ENCODE peak calls at places on chromosomes 4 and X, in four cellular contexts. One of them, this sample, is unnamed.

GRCh38 chrX:13752646-13753045 is 18.1 kb downstream of the OFD1 start:
- ATAC-seq in K562: no peak
- ATAC-seq in A549: no peak
- ATAC-seq in upper lobe of left lung: no peak
- ATAC-seq in this sample: no peak

GRCh38 chrX:153226344-153227190 is 47.5 kb downstream of the MAGEA1 start:
- ATAC-seq in K562: peak
- ATAC-seq in A549: peak
- ATAC-seq in upper lobe of left lung: peak
- ATAC-seq in this sample: peak

GRCh38 chrX:129404670-129405008 is 118.7 kb downstream of the SMARCA1 start:
- ATAC-seq in upper lobe of left lung: no peak
- ATAC-seq in K562: no peak
- ATAC-seq in A549: no peak
- ATAC-seq in this sample: no peak

GRCh38 chr4:38940476-38940875 is 72.9 kb downstream of the FAM114A1 start:
- ATAC-seq in A549: no peak
- ATAC-seq in K562: no peak
- ATAC-seq in upper lobe of left lung: no peak
- ATAC-seq in this sample: no peak

GRCh38 chr4:27666943-27667342 is 806.3 kb downstream of the STIM2 start:
- ATAC-seq in A549: no peak
- ATAC-seq in upper lobe of left lung: no peak
- ATAC-seq in K562: no peak
- ATAC-seq in this sample: no peak

GRCh38 chrX:110103344-110103743 is 100.4 kb downstream of the TMEM164 start:
- ATAC-seq in K562: no peak
- ATAC-seq in upper lobe of left lung: no peak
- ATAC-seq in A549: no peak
- ATAC-seq in this sample: no peak

GRCh38 chr4:140943887-140944515 is 187.8 kb upstream of the TBC1D9 start:
- ATAC-seq in A549: no peak
- ATAC-seq in upper lobe of left lung: no peak
- ATAC-seq in K562: no peak
- ATAC-seq in this sample: no peak

GRCh38 chr4:148311493-148311892 is 130.7 kb downstream of the NR3C2 start:
- ATAC-seq in A549: no peak
- ATAC-seq in upper lobe of left lung: no peak
- ATAC-seq in K562: no peak
- ATAC-seq in this sample: no peak

GRCh38 chr4:88315460-88316017 is 31.2 kb upstream of the PPM1K start:
- ATAC-seq in K562: no peak
- ATAC-seq in upper lobe of left lung: no peak
- ATAC-seq in A549: no peak
- ATAC-seq in this sample: no peak

GRCh38 chr4:160127211-160127610 is 1024.3 kb downstream of the RAPGEF2 start:
- ATAC-seq in upper lobe of left lung: no peak
- ATAC-seq in A549: no peak
- ATAC-seq in K562: no peak
- ATAC-seq in this sample: no peak

GRCh38 chr4:102524691-102525090 is 23.5 kb downstream of the NFKB1 start:
- ATAC-seq in upper lobe of left lung: peak
- ATAC-seq in A549: no peak
- ATAC-seq in K562: peak
- ATAC-seq in this sample: no peak

GRCh38 chr4:121764702-121765367 is at the start of gene SMIM43:
- ATAC-seq in K562: no peak
- ATAC-seq in A549: peak
- ATAC-seq in upper lobe of left lung: peak
- ATAC-seq in this sample: no peak

GRCh38 chrX:109578916-109579315 is 42.3 kb downstream of the NXT2 start:
- ATAC-seq in K562: no peak
- ATAC-seq in A549: no peak
- ATAC-seq in upper lobe of left lung: no peak
- ATAC-seq in this sample: no peak

GRCh38 chrX:68710870-68711576 is 63.6 kb downstream of the STARD8 start:
- ATAC-seq in A549: peak
- ATAC-seq in K562: peak
- ATAC-seq in upper lobe of left lung: peak
- ATAC-seq in this sample: peak

GRCh38 chr4:40702137-40702799 is 47.5 kb upstream of the NSUN7 start:
- ATAC-seq in K562: no peak
- ATAC-seq in A549: no peak
- ATAC-seq in upper lobe of left lung: no peak
- ATAC-seq in this sample: no peak

GRCh38 chrX:135432453-135432852 is 10.7 kb downstream of the SMIM10L2A start:
- ATAC-seq in upper lobe of left lung: no peak
- ATAC-seq in A549: no peak
- ATAC-seq in K562: no peak
- ATAC-seq in this sample: no peak

GRCh38 chr4:88908003-88908402 is 149.0 kb downstream of the FAM13A start:
- ATAC-seq in upper lobe of left lung: no peak
- ATAC-seq in K562: no peak
- ATAC-seq in A549: no peak
- ATAC-seq in this sample: peak

GRCh38 chr4:153850525-153851280 is 61.8 kb upstream of the SFRP2 start:
- ATAC-seq in A549: no peak
- ATAC-seq in upper lobe of left lung: no peak
- ATAC-seq in K562: no peak
- ATAC-seq in this sample: no peak

GRCh38 chrX:35340451-35340850 is 397.9 kb downstream of the FAM47B start:
- ATAC-seq in A549: no peak
- ATAC-seq in K562: no peak
- ATAC-seq in upper lobe of left lung: no peak
- ATAC-seq in this sample: no peak

GRCh38 chr4:2794707-2795557 is 2.0 kb downstream of the SH3BP2 start:
- ATAC-seq in upper lobe of left lung: peak
- ATAC-seq in A549: peak
- ATAC-seq in K562: peak
- ATAC-seq in this sample: no peak

GRCh38 chrX:7132335-7133035 is 15.0 kb upstream of the STS start:
- ATAC-seq in K562: peak
- ATAC-seq in A549: peak
- ATAC-seq in upper lobe of left lung: peak
- ATAC-seq in this sample: no peak

GRCh38 chrX:155997436-155997835 is at the start of gene IL9R:
- ATAC-seq in upper lobe of left lung: no peak
- ATAC-seq in A549: no peak
- ATAC-seq in K562: peak
- ATAC-seq in this sample: no peak

GRCh38 chr4:156762851-156763250 is 208.7 kb downstream of the PDGFC start:
- ATAC-seq in upper lobe of left lung: no peak
- ATAC-seq in A549: no peak
- ATAC-seq in K562: no peak
- ATAC-seq in this sample: no peak

GRCh38 chr4:109441858-109442480 is 8.4 kb downstream of the SEC24B start:
- ATAC-seq in upper lobe of left lung: no peak
- ATAC-seq in K562: no peak
- ATAC-seq in A549: no peak
- ATAC-seq in this sample: no peak

GRCh38 chr4:156710571-156711195 is 260.9 kb downstream of the PDGFC start:
- ATAC-seq in K562: no peak
- ATAC-seq in A549: no peak
- ATAC-seq in upper lobe of left lung: no peak
- ATAC-seq in this sample: no peak

GRCh38 chr4:152806492-152807125 is 26.9 kb downstream of the ARFIP1 start:
- ATAC-seq in A549: no peak
- ATAC-seq in K562: no peak
- ATAC-seq in upper lobe of left lung: no peak
- ATAC-seq in this sample: no peak

GRCh38 chr4:174215055-174215454 is 68.4 kb downstream of the FBXO8 start:
- ATAC-seq in K562: no peak
- ATAC-seq in A549: no peak
- ATAC-seq in upper lobe of left lung: no peak
- ATAC-seq in this sample: no peak

GRCh38 chr4:113397114-113397701 is 347.8 kb downstream of the ANK2 start:
- ATAC-seq in A549: no peak
- ATAC-seq in upper lobe of left lung: peak
- ATAC-seq in K562: no peak
- ATAC-seq in this sample: peak

GRCh38 chrX:48522291-48522690 is 683 bp downstream of the EBP start:
- ATAC-seq in upper lobe of left lung: no peak
- ATAC-seq in K562: no peak
- ATAC-seq in A549: no peak
- ATAC-seq in this sample: no peak

GRCh38 chr4:124641715-124642380 is 70.7 kb downstream of the ANKRD50 start:
- ATAC-seq in K562: no peak
- ATAC-seq in upper lobe of left lung: peak
- ATAC-seq in A549: peak
- ATAC-seq in this sample: no peak

GRCh38 chrX:112799425-112799824 is 41.2 kb downstream of the AMOT start:
- ATAC-seq in A549: no peak
- ATAC-seq in upper lobe of left lung: no peak
- ATAC-seq in K562: no peak
- ATAC-seq in this sample: no peak

GRCh38 chrX:131762802-131763234 is 218.9 kb downstream of the OR13H1 start:
- ATAC-seq in A549: peak
- ATAC-seq in upper lobe of left lung: no peak
- ATAC-seq in K562: peak
- ATAC-seq in this sample: peak

GRCh38 chrX:357693-358471 is 28.8 kb downstream of the PPP2R3B start:
- ATAC-seq in A549: peak
- ATAC-seq in K562: no peak
- ATAC-seq in upper lobe of left lung: no peak
- ATAC-seq in this sample: no peak

GRCh38 chrX:8783100-8784098 is 17.8 kb downstream of the FAM9A start:
- ATAC-seq in upper lobe of left lung: no peak
- ATAC-seq in K562: peak
- ATAC-seq in A549: peak
- ATAC-seq in this sample: no peak

GRCh38 chr4:186058253-186058979 is 10.5 kb upstream of the TLR3 start:
- ATAC-seq in A549: no peak
- ATAC-seq in K562: no peak
- ATAC-seq in upper lobe of left lung: no peak
- ATAC-seq in this sample: no peak

GRCh38 chrX:19725545-19726102 is 161.8 kb downstream of the SH3KBP1 start:
- ATAC-seq in K562: no peak
- ATAC-seq in A549: peak
- ATAC-seq in upper lobe of left lung: peak
- ATAC-seq in this sample: no peak

GRCh38 chr4:163263601-163264000 is 68.8 kb downstream of the NPY1R start:
- ATAC-seq in K562: peak
- ATAC-seq in A549: no peak
- ATAC-seq in upper lobe of left lung: no peak
- ATAC-seq in this sample: no peak

GRCh38 chr4:6746721-6747689 is 31.0 kb downstream of the BLOC1S4 start:
- ATAC-seq in K562: no peak
- ATAC-seq in upper lobe of left lung: peak
- ATAC-seq in A549: peak
- ATAC-seq in this sample: no peak
- TF ChIP-seq EP300 in K562: no peak
- TF ChIP-seq EP300 in upper lobe of left lung: no peak
- TF ChIP-seq EP300 in A549: no peak
- TF ChIP-seq EP300 in this sample: no peak

GRCh38 chrX:37959212-37960021 is 46.9 kb upstream of the SYTL5 start:
- ATAC-seq in A549: no peak
- ATAC-seq in K562: no peak
- ATAC-seq in upper lobe of left lung: no peak
- ATAC-seq in this sample: no peak
- TF ChIP-seq EP300 in A549: no peak
- TF ChIP-seq EP300 in K562: no peak
- TF ChIP-seq EP300 in upper lobe of left lung: no peak
- TF ChIP-seq EP300 in this sample: no peak

GRCh38 chr4:123616970-123617392 is 220.4 kb downstream of the SPRY1 start:
- ATAC-seq in K562: no peak
- ATAC-seq in upper lobe of left lung: peak
- ATAC-seq in A549: no peak
- ATAC-seq in this sample: peak
- TF ChIP-seq EP300 in K562: no peak
- TF ChIP-seq EP300 in upper lobe of left lung: no peak
- TF ChIP-seq EP300 in A549: no peak
- TF ChIP-seq EP300 in this sample: no peak

GRCh38 chr4:56051049-56051709 is 102.4 kb downstream of the CEP135 start:
- ATAC-seq in upper lobe of left lung: no peak
- ATAC-seq in A549: no peak
- ATAC-seq in K562: no peak
- ATAC-seq in this sample: no peak
- TF ChIP-seq EP300 in upper lobe of left lung: no peak
- TF ChIP-seq EP300 in A549: no peak
- TF ChIP-seq EP300 in K562: no peak
- TF ChIP-seq EP300 in this sample: no peak

This sample was measured in gastroesophageal sphincter.